ENCODE peak calls at places on chromosome 13, in six cellular contexts. P is A549, L is HepG2, S is GM12878, V is K562, T is endothelial cell of umbilical vein. O is an unnamed sample.

GRCh38 chr13:72384186-72384823 is 343.1 kb downstream of the MZT1 start:
- DNase-seq in L (peak), T (peak), V (no peak), P (no peak), S (no peak), O (no peak)

GRCh38 chr13:21399741-21400140 is 59.4 kb downstream of the ZDHHC20 start:
- DNase-seq in T (peak), L (no peak), V (no peak), P (no peak), S (no peak), O (peak)

GRCh38 chr13:44383945-44384344 is 10.3 kb downstream of the SERP2 start:
- DNase-seq in L (no peak), P (no peak), T (no peak), V (no peak), S (no peak), O (no peak)

GRCh38 chr13:20924758-20925394 is 22.3 kb upstream of the XPO4 start:
- DNase-seq in V (peak), T (peak), L (peak), P (peak), S (no peak), O (peak)

GRCh38 chr13:22848539-22849052 is 332.2 kb upstream of the SGCG start:
- DNase-seq in S (no peak), P (no peak), V (peak), L (peak), T (no peak), O (no peak)

GRCh38 chr13:99977912-99978780 is 3.4 kb upstream of the ZIC2 start:
- DNase-seq in T (no peak), S (no peak), V (no peak), L (no peak), P (no peak), O (peak)

GRCh38 chr13:45623516-45624090 is 8.1 kb upstream of the ERICH6B start:
- DNase-seq in S (peak), V (peak), L (peak), T (peak), P (peak), O (peak)

GRCh38 chr13:33676700-33677048 is 141.3 kb upstream of the RFC3 start:
- DNase-seq in P (peak), V (no peak), S (no peak), L (peak), T (peak), O (peak)

GRCh38 chr13:37869756-37870488 is at the start of gene TRPC4:
- DNase-seq in T (peak), S (no peak), L (peak), V (peak), P (peak), O (peak)
- TF ChIP-seq MYC in T (no peak), S (no peak), L (no peak), V (no peak), P (no peak), O (no peak)

GRCh38 chr13:41590643-41591042 is 133.3 kb downstream of the RGCC start:
- DNase-seq in L (no peak), P (no peak), S (no peak), V (no peak), T (no peak), O (no peak)
- H3K4me3 ChIP-seq in L (no peak), P (no peak), S (no peak), V (no peak), T (no peak), O (no peak)

DNA sequence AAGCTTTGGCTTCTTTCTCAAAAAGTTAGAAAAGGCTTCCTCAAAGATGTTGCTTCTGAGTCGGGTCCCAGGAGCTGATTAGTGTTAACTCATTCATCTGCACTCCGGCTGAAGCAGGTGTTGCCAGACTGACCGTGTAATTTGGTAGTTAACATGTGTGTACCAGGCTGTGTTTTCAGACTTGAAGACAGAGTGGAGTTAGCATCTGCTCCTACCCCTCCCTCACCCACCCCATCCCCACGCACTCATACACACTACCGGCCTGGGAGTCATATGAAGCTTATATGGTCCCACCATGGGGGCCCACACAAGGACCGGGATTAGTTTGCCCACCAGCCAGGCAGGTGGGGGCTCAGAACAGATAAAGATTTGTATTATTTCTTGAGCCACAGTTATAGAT is 111.5 kb downstream of the DNAJC15 start:
- DNase-seq in T (no peak), P (no peak), L (no peak), V (no peak), S (no peak), O (no peak)
- TF ChIP-seq MYC in T (no peak), P (no peak), L (no peak), V (no peak), S (no peak), O (no peak)

GRCh38 chr13:40637644-40638043 is 28.8 kb downstream of the FOXO1 start:
- DNase-seq in S (no peak), L (no peak), V (no peak), T (peak), P (no peak), O (no peak)
- H3K4me3 ChIP-seq in S (no peak), L (no peak), V (no peak), T (no peak), P (no peak), O (no peak)

GRCh38 chr13:24864579-24864978 is 100.6 kb downstream of the RNF17 start:
- DNase-seq in P (no peak), T (no peak), S (no peak), V (no peak), L (no peak), O (no peak)
- TF ChIP-seq MYC in P (no peak), T (no peak), S (no peak), V (no peak), L (no peak), O (no peak)

GRCh38 chr13:109778102-109778542 is 8.3 kb downstream of the IRS2 start:
- DNase-seq in P (no peak), S (no peak), L (no peak), V (no peak), T (peak), O (peak)

GRCh38 chr13:109780880-109781383 is 5.5 kb downstream of the IRS2 start:
- DNase-seq in V (no peak), S (no peak), L (no peak), T (no peak), P (no peak), O (no peak)

GRCh38 chr13:109781384-109782065 is 4.9 kb downstream of the IRS2 start:
- DNase-seq in L (no peak), P (no peak), S (no peak), V (no peak), T (no peak), O (peak)

GRCh38 chr13:109779074-109779473 is 7.3 kb downstream of the IRS2 start:
- DNase-seq in T (no peak), P (no peak), L (no peak), S (no peak), V (no peak), O (peak)

DNA sequence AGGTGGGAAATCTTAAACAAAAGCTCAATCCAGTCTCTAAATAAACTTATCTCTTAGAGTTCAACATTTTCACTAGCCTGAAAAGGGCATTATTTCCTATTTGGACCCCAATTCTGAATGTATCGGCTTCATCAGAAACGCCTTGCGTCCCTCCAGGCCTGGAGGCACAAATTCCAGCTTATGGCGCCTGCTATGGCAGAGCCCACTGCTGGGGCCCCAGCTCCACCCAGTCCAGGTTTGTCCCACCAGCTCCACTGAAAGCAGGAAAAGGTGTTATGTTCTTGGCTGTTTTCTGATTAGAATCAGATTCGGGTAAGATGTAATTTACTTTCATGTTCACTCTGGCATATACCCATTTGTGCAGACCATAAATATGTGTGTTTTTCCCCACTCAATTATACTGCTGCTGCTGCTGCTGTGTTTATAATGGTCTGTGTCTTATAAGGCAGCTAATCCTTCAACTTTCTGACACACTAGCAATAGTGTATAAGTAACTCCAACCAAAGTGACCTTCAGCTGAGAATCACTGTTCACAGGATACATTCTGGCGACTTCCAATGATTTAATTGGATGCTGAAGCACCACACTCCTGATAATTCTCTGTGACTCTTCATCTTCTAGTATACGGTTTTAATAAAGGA is 6.4 kb downstream of the IRS2 start:
- DNase-seq in V (no peak), L (no peak), S (no peak), T (no peak), P (no peak), O (no peak)
- H3K4me3 ChIP-seq in V (no peak), L (no peak), S (no peak), T (no peak), P (peak), O (peak)

GRCh38 chr13:65914707-65915106 is 1315.4 kb downstream of the PCDH9 start:
- DNase-seq in L (no peak), S (no peak), T (peak), V (no peak), P (no peak), O (no peak)

GRCh38 chr13:65913173-65913572 is 1317.0 kb downstream of the PCDH9 start:
- DNase-seq in T (peak), S (no peak), P (no peak), V (no peak), L (no peak), O (no peak)

GRCh38 chr13:65912516-65912915 is 1317.6 kb downstream of the PCDH9 start:
- DNase-seq in V (no peak), P (no peak), S (no peak), L (no peak), T (peak), O (no peak)

GRCh38 chr13:65921933-65922332 is 1308.2 kb downstream of the PCDH9 start:
- DNase-seq in S (no peak), T (no peak), P (no peak), L (no peak), V (no peak), O (no peak)

GRCh38 chr13:65917731-65918130 is 1312.4 kb downstream of the PCDH9 start:
- DNase-seq in S (no peak), L (no peak), P (no peak), T (no peak), V (no peak), O (no peak)
- TF ChIP-seq MYC in S (no peak), L (no peak), P (no peak), T (no peak), V (no peak), O (no peak)

DNA sequence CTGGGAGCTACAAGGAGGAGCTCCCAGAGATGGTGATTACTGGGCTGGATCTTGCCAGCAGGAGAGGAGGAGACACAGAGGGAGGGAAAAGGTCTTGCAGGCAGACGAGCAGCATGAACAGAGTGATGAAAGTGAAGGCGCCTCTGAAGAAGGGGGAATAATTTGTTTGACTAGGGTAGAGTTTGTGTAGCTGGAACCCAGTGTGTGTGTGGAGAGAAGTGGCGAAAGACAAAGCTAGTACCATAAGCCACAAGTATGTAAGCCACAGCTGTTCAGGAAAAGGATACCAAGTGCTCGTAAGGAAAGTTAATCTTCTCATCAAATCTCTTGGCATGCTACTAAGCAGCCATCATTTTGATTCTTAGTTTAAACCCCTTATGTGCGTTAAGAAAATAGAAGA is 5.4 kb downstream of the FLT1 start:
- DNase-seq in T (peak), P (no peak), L (no peak), S (no peak), V (no peak), O (peak)
- H3K4me3 ChIP-seq in T (no peak), P (no peak), L (no peak), S (no peak), V (no peak), O (no peak)

GRCh38 chr13:71378992-71379905 is 487.8 kb downstream of the DACH1 start:
- DNase-seq in L (no peak), T (peak), V (no peak), P (no peak), S (no peak), O (no peak)
- TF ChIP-seq MYC in L (no peak), T (no peak), V (no peak), P (no peak), S (no peak), O (no peak)